ENCODE peak calls at places on chromosomes 4 and X, in eight cellular contexts. V, N, W, R, B, C, O and J are unnamed samples.

GRCh38 chr4:40536032-40536431 is 93.6 kb downstream of the RBM47 start:
- DNase-seq in V (no peak), N (no peak), W (no peak), R (no peak), B (no peak), C (no peak), O (no peak), J (no peak)

GRCh38 chr4:163892417-163892816 is 397.9 kb downstream of the TMA16 start:
- DNase-seq in V (no peak), N (no peak), W (no peak), R (no peak), B (no peak), C (no peak), O (no peak), J (no peak)

GRCh38 chrX:152177052-152177451 is 38.7 kb upstream of the MAGEA10 start:
- DNase-seq in V (no peak), N (no peak), W (no peak), R (no peak), B (no peak), C (no peak), O (no peak), J (no peak)

GRCh38 chrX:41723821-41724220 is at the start of gene GPR82:
- DNase-seq in V (no peak), N (no peak), W (no peak), R (no peak), B (no peak), C (no peak), O (peak), J (no peak)

GRCh38 chr4:54527532-54527931 is 130.2 kb upstream of the KIT start:
- DNase-seq in V (no peak), N (no peak), W (no peak), R (no peak), B (no peak), C (no peak), O (no peak), J (no peak)

GRCh38 chr4:15575951-15576350 is 79.2 kb downstream of the FBXL5 start:
- DNase-seq in V (no peak), N (no peak), W (no peak), R (no peak), B (no peak), C (no peak), O (no peak), J (no peak)

GRCh38 chrX:25016938-25017598 is 1.3 kb upstream of the ARX start:
- DNase-seq in V (no peak), N (no peak), W (no peak), R (no peak), B (no peak), C (no peak), O (no peak), J (no peak)

GRCh38 chrX:154804957-154805695 is at the start of gene MPP1:
- DNase-seq in V (peak), N (peak), W (peak), R (peak), B (peak), C (peak), O (peak), J (peak)

GRCh38 chr4:54296548-54297203 is 67.6 kb downstream of the PDGFRA start:
- DNase-seq in V (no peak), N (no peak), W (no peak), R (no peak), B (no peak), C (no peak), O (no peak), J (no peak)

GRCh38 chr4:83201761-83202160 is 82.8 kb downstream of the COQ2 start:
- DNase-seq in V (no peak), N (no peak), W (no peak), R (no peak), B (no peak), C (no peak), O (no peak), J (no peak)

GRCh38 chr4:60656171-60656570 is 544.0 kb upstream of the ADGRL3 start:
- DNase-seq in V (no peak), N (no peak), W (no peak), R (no peak), B (no peak), C (peak), O (peak), J (no peak)

GRCh38 chr4:149980941-149981340 is 97.3 kb upstream of the DCLK2 start:
- DNase-seq in V (no peak), N (peak), W (no peak), R (no peak), B (no peak), C (peak), O (peak), J (peak)

GRCh38 chrX:148659481-148659880 is 159.1 kb downstream of the AFF2 start:
- DNase-seq in V (no peak), N (peak), W (no peak), R (no peak), B (peak), C (no peak), O (no peak), J (no peak)

GRCh38 chr4:74516321-74516720 is 71.4 kb downstream of the AREG start:
- DNase-seq in V (no peak), N (peak), W (no peak), R (no peak), B (no peak), C (no peak), O (no peak), J (no peak)

GRCh38 chr4:76179398-76180318 is 31.5 kb upstream of the NUP54 start:
- DNase-seq in V (peak), N (peak), W (peak), R (peak), B (peak), C (peak), O (peak), J (peak)

GRCh38 chr4:154743683-154744340 is at the start of gene LRAT:
- DNase-seq in V (peak), N (no peak), W (peak), R (no peak), B (no peak), C (no peak), O (no peak), J (no peak)

GRCh38 chr4:182325397-182325796 is 82.2 kb downstream of the TENM3 start:
- DNase-seq in V (no peak), N (no peak), W (no peak), R (no peak), B (no peak), C (no peak), O (no peak), J (no peak)

GRCh38 chr4:63492515-63492914 is 916.7 kb downstream of the TECRL start:
- DNase-seq in V (no peak), N (no peak), W (no peak), R (no peak), B (no peak), C (no peak), O (peak), J (no peak)

GRCh38 chrX:110145854-110146253 is 142.9 kb downstream of the TMEM164 start:
- DNase-seq in V (no peak), N (peak), W (no peak), R (no peak), B (no peak), C (peak), O (peak), J (no peak)

GRCh38 chrX:17527135-17527701 is 152.2 kb downstream of the NHS start:
- DNase-seq in V (peak), N (peak), W (no peak), R (no peak), B (no peak), C (no peak), O (no peak), J (no peak)

GRCh38 chr4:131370846-131371245 is 1778.2 kb upstream of the PCDH10 start:
- DNase-seq in V (no peak), N (no peak), W (no peak), R (no peak), B (no peak), C (no peak), O (no peak), J (peak)

GRCh38 chr4:184649971-184650855 is 675 bp downstream of the PRIMPOL start:
- DNase-seq in V (no peak), N (peak), W (no peak), R (peak), B (no peak), C (peak), O (no peak), J (no peak)

GRCh38 chrX:131837325-131837724 is 185.8 kb upstream of the STK26 start:
- DNase-seq in V (no peak), N (no peak), W (no peak), R (no peak), B (no peak), C (no peak), O (no peak), J (no peak)

GRCh38 chr4:181261279-181261678 is 981.9 kb upstream of the TENM3 start:
- DNase-seq in V (no peak), N (no peak), W (peak), R (no peak), B (peak), C (peak), O (peak), J (no peak)

GRCh38 chr4:145618210-145618911 is 824 bp upstream of the MMAA start:
- DNase-seq in V (peak), N (no peak), W (no peak), R (no peak), B (no peak), C (peak), O (peak), J (no peak)

GRCh38 chr4:66927937-66928336 is 617.4 kb downstream of the CENPC start:
- DNase-seq in V (no peak), N (no peak), W (peak), R (no peak), B (no peak), C (no peak), O (no peak), J (peak)

GRCh38 chr4:128560754-128561495 is 248.6 kb upstream of the JADE1 start:
- DNase-seq in V (no peak), N (no peak), W (no peak), R (no peak), B (no peak), C (no peak), O (no peak), J (no peak)

GRCh38 chr4:7843831-7844230 is 95.8 kb downstream of the AFAP1 start:
- DNase-seq in V (no peak), N (no peak), W (no peak), R (no peak), B (no peak), C (peak), O (no peak), J (no peak)

GRCh38 chr4:40316782-40317635 is 18.1 kb upstream of the CHRNA9 start:
- DNase-seq in V (no peak), N (peak), W (no peak), R (peak), B (peak), C (peak), O (no peak), J (no peak)

GRCh38 chr4:184655889-184656869 is 6.6 kb downstream of the PRIMPOL start:
- DNase-seq in V (no peak), N (no peak), W (no peak), R (no peak), B (peak), C (no peak), O (no peak), J (no peak)

GRCh38 chr4:53899544-53900274 is 164.7 kb downstream of the CHIC2 start:
- DNase-seq in V (peak), N (peak), W (no peak), R (peak), B (peak), C (no peak), O (no peak), J (no peak)

GRCh38 chrX:129780441-129781105 is 824 bp downstream of the SASH3 start:
- DNase-seq in V (peak), N (no peak), W (no peak), R (no peak), B (no peak), C (no peak), O (no peak), J (no peak)

GRCh38 chr4:8274772-8275241 is 5.3 kb downstream of the HTRA3 start:
- DNase-seq in V (peak), N (peak), W (no peak), R (peak), B (peak), C (peak), O (no peak), J (no peak)

GRCh38 chr4:5638316-5638715 is 70.0 kb downstream of the EVC2 start:
- DNase-seq in V (no peak), N (peak), W (no peak), R (no peak), B (no peak), C (peak), O (no peak), J (no peak)

GRCh38 chrX:149274516-149275105 is 230.5 kb downstream of the IDS start:
- DNase-seq in V (no peak), N (no peak), W (no peak), R (no peak), B (no peak), C (no peak), O (no peak), J (no peak)

GRCh38 chrX:47047989-47048388 is 30.3 kb upstream of the RGN start:
- DNase-seq in V (no peak), N (peak), W (no peak), R (no peak), B (no peak), C (no peak), O (no peak), J (no peak)

GRCh38 chr4:72604324-72604723 is 35.3 kb upstream of the ADAMTS3 start:
- DNase-seq in V (no peak), N (peak), W (no peak), R (no peak), B (peak), C (peak), O (no peak), J (no peak)

GRCh38 chr4:13541176-13541604 is 3.1 kb downstream of the NKX3-2 start:
- DNase-seq in V (peak), N (no peak), W (no peak), R (no peak), B (no peak), C (no peak), O (no peak), J (no peak)

GRCh38 chr4:98613453-98614075 is 44.8 kb downstream of the TSPAN5 start:
- DNase-seq in V (no peak), N (peak), W (no peak), R (no peak), B (no peak), C (no peak), O (no peak), J (no peak)

GRCh38 chr4:174749091-174749490 is 80.0 kb downstream of the GLRA3 start:
- DNase-seq in V (no peak), N (peak), W (no peak), R (no peak), B (peak), C (peak), O (no peak), J (no peak)